ENCODE peak calls at places on chromosomes 4 and X, in seven cellular contexts. H, Y, Z, B, V, S and G are unnamed samples.

GRCh38 chr4:121139533-121140222 is 24.4 kb downstream of the TNIP3 start:
- DNase-seq in B (peak), Z (peak), H (no peak), S (peak), V (no peak), Y (no peak), G (no peak)

GRCh38 chr4:114100288-114101031 is 121.0 kb upstream of the ARSJ start:
- DNase-seq in B (no peak), V (no peak), Y (no peak), S (no peak), H (no peak), Z (no peak), G (no peak)

GRCh38 chr4:88991746-88992145 is 65.2 kb downstream of the FAM13A start:
- DNase-seq in B (no peak), S (peak), V (no peak), H (no peak), Y (no peak), Z (no peak), G (no peak)

GRCh38 chrX:149540133-149540620 is 635 bp upstream of the EOLA1 start:
- DNase-seq in Z (peak), Y (peak), H (peak), S (peak), V (peak), B (peak), G (peak)

GRCh38 chr4:14877246-14878220 is 124.7 kb upstream of the CPEB2 start:
- DNase-seq in H (no peak), Z (no peak), B (no peak), S (no peak), V (no peak), Y (no peak), G (no peak)

GRCh38 chrX:1172496-1172895 is 40.0 kb downstream of the CRLF2 start:
- DNase-seq in Z (no peak), H (no peak), S (no peak), Y (no peak), B (no peak), V (no peak), G (no peak)

GRCh38 chr4:165514739-165515138 is 135.9 kb downstream of the CPE start:
- DNase-seq in B (no peak), S (no peak), Y (no peak), V (no peak), H (no peak), Z (peak), G (no peak)

GRCh38 chr4:26984896-26985295 is 124.3 kb downstream of the STIM2 start:
- DNase-seq in V (no peak), S (no peak), Z (no peak), B (no peak), H (no peak), Y (no peak), G (no peak)

GRCh38 chr4:186669735-186670134 is 53.9 kb downstream of the FAT1 start:
- DNase-seq in Z (no peak), S (no peak), Y (no peak), V (no peak), H (peak), B (no peak), G (no peak)

GRCh38 chr4:186666252-186666651 is 57.4 kb downstream of the FAT1 start:
- DNase-seq in Y (no peak), H (no peak), B (no peak), V (no peak), Z (peak), S (peak), G (no peak)

GRCh38 chr4:186666750-186667149 is 56.9 kb downstream of the FAT1 start:
- DNase-seq in H (no peak), Y (no peak), V (no peak), Z (peak), B (no peak), S (peak), G (no peak)

GRCh38 chr4:186669159-186669720 is 54.4 kb downstream of the FAT1 start:
- DNase-seq in Z (peak), V (no peak), S (peak), H (peak), Y (no peak), B (no peak), G (no peak)
- TF ChIP-seq CTCF in Z (peak), V (no peak), S (peak), H (peak), Y (no peak), B (no peak), G (peak)

GRCh38 chr4:82555279-82555678 is 6.5 kb downstream of the TMEM150C start:
- DNase-seq in Z (no peak), Y (no peak), B (no peak), H (no peak), V (no peak), S (no peak), G (no peak)
- TF ChIP-seq CTCF in Z (no peak), Y (no peak), B (no peak), H (no peak), V (no peak), S (no peak), G (no peak)

DNA sequence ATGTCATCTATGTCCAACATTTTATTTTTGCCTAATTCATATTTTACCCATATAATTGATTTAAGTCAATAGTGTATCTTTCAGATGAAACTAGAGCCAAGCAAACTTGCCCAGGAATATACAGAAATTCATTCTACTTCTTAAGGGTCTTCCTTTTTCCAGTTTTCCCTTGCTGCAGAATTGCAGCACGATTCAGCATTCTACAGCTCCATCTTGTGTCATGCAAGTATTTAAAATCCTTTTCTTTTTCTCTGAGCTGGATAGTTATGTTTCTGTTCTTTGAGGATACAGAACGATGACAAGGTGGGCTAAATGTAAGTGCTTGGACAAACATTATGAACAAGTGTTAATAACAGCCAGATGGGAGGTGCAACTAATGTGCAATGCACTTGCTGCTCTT is 1821.8 kb downstream of the ARAP2 start:
- DNase-seq in S (peak), V (no peak), Y (no peak), Z (peak), B (no peak), H (no peak), G (no peak)
- TF ChIP-seq CTCF in S (peak), V (no peak), Y (no peak), Z (peak), B (no peak), H (no peak), G (no peak)

DNA sequence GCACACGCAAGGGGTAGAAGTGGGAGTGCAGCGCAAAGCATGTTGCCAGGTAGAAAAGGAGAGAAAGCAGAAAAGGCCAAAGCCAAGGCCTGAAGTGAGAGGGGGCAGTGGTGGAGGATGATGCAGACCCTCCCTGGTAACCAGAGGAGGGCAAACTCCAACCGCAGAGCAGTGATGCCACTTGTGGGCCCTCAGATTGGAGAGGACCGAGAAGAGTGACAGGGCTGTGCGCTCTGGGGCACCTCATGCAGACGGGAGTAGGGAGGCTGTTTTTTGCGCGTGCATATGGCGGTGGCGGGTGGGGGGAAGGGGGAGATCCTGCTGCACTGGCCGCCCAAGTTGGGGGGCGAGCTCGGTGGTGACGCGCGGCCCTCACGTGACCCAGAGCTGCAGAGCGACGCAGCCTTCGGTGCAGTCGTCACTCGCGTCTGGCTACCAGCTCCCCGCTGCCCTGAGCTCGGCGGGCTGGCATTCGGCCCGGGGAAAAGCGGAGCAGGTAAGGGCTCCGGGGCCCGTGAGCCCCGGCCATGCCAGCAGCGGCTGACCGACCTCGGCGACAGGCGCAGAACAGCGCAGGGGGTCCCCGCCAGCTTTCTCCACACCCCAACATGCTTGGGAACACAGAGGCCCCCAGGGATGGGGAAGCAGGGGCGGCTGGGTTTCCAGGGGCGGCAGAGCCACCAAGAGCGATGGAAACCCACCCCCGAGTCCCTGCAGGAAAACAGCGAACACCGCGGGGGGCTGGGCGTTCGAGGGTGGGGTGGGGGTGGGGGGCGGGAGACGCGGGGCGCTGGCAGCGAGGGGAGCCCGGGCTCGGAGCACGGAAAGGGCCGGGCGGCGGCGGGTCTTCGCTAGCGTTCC is at the start of gene BEX3:
- DNase-seq in B (peak), Z (peak), Y (peak), S (peak), H (peak), V (peak), G (peak)
- TF ChIP-seq CTCF in B (no peak), Z (no peak), Y (no peak), S (no peak), H (no peak), V (no peak), G (no peak)

GRCh38 chr4:38760915-38761314 is 21.9 kb downstream of the TLR10 start:
- DNase-seq in B (no peak), V (no peak), Z (no peak), S (no peak), H (no peak), Y (no peak), G (no peak)

GRCh38 chr4:38759077-38759789 is 23.6 kb downstream of the TLR10 start:
- DNase-seq in V (peak), B (peak), H (peak), S (peak), Z (peak), Y (peak), G (peak)

GRCh38 chr4:38759790-38760122 is 23.0 kb downstream of the TLR10 start:
- DNase-seq in B (no peak), Z (no peak), Y (no peak), S (no peak), H (no peak), V (no peak), G (no peak)

GRCh38 chr4:38762560-38762959 is 20.2 kb downstream of the TLR10 start:
- DNase-seq in S (no peak), B (peak), H (no peak), V (no peak), Y (no peak), Z (no peak), G (no peak)

DNA sequence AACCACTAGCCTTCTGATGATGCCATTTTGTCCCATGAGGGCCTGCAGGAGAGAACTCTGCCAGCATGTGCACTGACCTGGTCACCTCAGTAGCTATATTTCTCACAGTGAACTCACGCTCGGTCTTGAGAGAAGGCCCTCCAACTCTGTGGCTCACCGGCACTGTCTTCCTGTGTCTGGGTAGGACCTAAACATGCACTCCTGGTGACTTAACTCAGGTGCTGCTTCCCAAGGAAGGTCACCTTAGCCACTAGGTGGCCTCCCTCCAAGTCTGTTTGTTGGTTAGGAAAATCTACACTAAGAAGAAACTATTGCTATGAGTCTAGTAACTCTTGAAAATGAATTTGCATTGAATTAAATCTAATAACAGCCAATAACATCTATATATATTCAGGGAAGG is 24.8 kb downstream of the TLR10 start:
- DNase-seq in S (no peak), V (no peak), B (no peak), H (peak), Z (peak), Y (no peak), G (no peak)
- TF ChIP-seq CTCF in S (peak), V (peak), B (peak), H (peak), Z (no peak), Y (peak), G (no peak)

GRCh38 chrX:15468036-15468435 is 25.1 kb downstream of the PIR start:
- DNase-seq in Y (no peak), B (peak), S (peak), H (peak), V (no peak), Z (peak), G (no peak)
- TF ChIP-seq CTCF in Y (no peak), B (peak), S (peak), H (peak), V (peak), Z (peak), G (peak)

DNA sequence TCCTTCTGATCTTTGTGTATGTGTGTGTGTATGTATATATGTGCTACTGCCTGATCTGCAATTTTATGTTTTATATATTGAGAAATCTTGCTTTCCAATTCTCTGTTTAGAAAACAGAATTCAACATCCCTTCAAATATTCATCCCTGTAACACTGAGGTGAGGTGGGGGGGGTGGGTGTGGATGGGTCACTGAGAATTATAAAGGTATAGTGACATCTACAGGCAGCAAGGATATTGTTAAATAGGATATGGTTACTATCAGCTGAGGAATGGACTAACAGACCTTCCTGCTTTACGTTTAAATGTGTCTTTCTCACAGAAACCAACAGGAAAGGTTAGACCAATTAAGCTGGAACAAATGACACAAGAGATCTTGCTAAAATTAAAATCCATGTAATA is 19.0 kb upstream of the MAGEB2 start:
- DNase-seq in B (no peak), V (no peak), Y (no peak), Z (no peak), H (no peak), S (peak), G (no peak)
- TF ChIP-seq CTCF in B (no peak), V (no peak), Y (no peak), Z (no peak), H (no peak), S (peak), G (peak)